ENCODE peak calls at places on chromosomes 4 and X, in six cellular contexts. T is hepatocyte, O is OCI-LY7, C is colonic mucosa, K is HCT116, G is gastrocnemius medialis. V is an unnamed sample. For H3K9me3, the result is how much of the 10 kb centered on the place peaks cover.

GRCh38 chrX:3651272-3651671 is 62.2 kb downstream of the PRKX start:
- DNase-seq in T (peak), O (peak), C (no peak), K (peak), G (no peak), V (no peak)

GRCh38 chrX:49246541-49246940 is 11.3 kb downstream of the CCDC22 start:
- DNase-seq in T (no peak), O (no peak), C (no peak), K (no peak), G (no peak), V (no peak)

GRCh38 chrX:109310031-109310430 is 171.9 kb downstream of the GUCY2F start:
- DNase-seq in T (no peak), O (no peak), C (no peak), K (no peak), G (no peak), V (no peak)

GRCh38 chr4:40453912-40454311 is 118.8 kb downstream of the CHRNA9 start:
- DNase-seq in T (no peak), O (no peak), C (no peak), K (no peak), G (no peak), V (no peak)

GRCh38 chr4:95547708-95548471 is 883 bp downstream of the UNC5C start:
- DNase-seq in T (peak), O (no peak), C (peak), K (no peak), G (no peak), V (no peak)

GRCh38 chr4:157220026-157220881 is at the start of gene GRIA2:
- DNase-seq in T (peak), O (no peak), C (no peak), K (no peak), G (no peak), V (no peak)

GRCh38 chrX:108270739-108271396 is 167.4 kb downstream of the COL4A6 start:
- DNase-seq in T (peak), O (no peak), C (no peak), K (no peak), G (no peak), V (no peak)

GRCh38 chrX:15931362-15931761 is 76.7 kb upstream of the AP1S2 start:
- DNase-seq in T (no peak), O (peak), C (no peak), K (no peak), G (no peak), V (no peak)

GRCh38 chr4:54937501-54937900 is 187.9 kb downstream of the KDR start:
- DNase-seq in T (peak), O (no peak), C (no peak), K (no peak), G (no peak), V (no peak)

GRCh38 chrX:129720741-129721140 is 18.0 kb upstream of the XPNPEP2 start:
- DNase-seq in T (no peak), O (no peak), C (no peak), K (no peak), G (no peak), V (no peak)

GRCh38 chrX:96102997-96103396 is 581.6 kb upstream of the DIAPH2 start:
- DNase-seq in T (no peak), O (no peak), C (no peak), K (no peak), G (no peak), V (no peak)

GRCh38 chrX:349196-349595 is 30.6 kb upstream of the GTPBP6 start:
- DNase-seq in T (no peak), O (no peak), C (no peak), K (no peak), G (no peak), V (no peak)

GRCh38 chrX:11296051-11296450 is 2.8 kb downstream of the AMELX start:
- DNase-seq in T (no peak), O (no peak), C (no peak), K (no peak), G (no peak), V (no peak)

GRCh38 chr4:81632581-81633247 is 161.0 kb upstream of the RASGEF1B start:
- DNase-seq in T (no peak), O (no peak), C (no peak), K (no peak), G (no peak), V (no peak)

GRCh38 chr4:5460106-5460801 is 248.1 kb downstream of the EVC2 start:
- DNase-seq in T (peak), O (peak), C (no peak), K (peak), G (no peak), V (no peak)

GRCh38 chrX:747176-747575 is 116.6 kb downstream of the SHOX start:
- DNase-seq in T (no peak), O (no peak), C (no peak), K (no peak), G (no peak), V (no peak)

GRCh38 chr4:74635074-74635473 is 159.2 kb downstream of the BTC start:
- DNase-seq in T (no peak), O (no peak), C (no peak), K (peak), G (no peak), V (no peak)

GRCh38 chr4:40283968-40284367 is 51.2 kb upstream of the CHRNA9 start:
- DNase-seq in T (no peak), O (peak), C (no peak), K (peak), G (no peak), V (peak)

GRCh38 chr4:183444953-183445543 is 612 bp downstream of the CDKN2AIP start:
- DNase-seq in T (no peak), O (peak), C (peak), K (no peak), G (peak), V (no peak)

GRCh38 chrX:47863187-47863586 is 26.5 kb downstream of the ZNF81 start:
- DNase-seq in T (no peak), O (no peak), C (no peak), K (no peak), G (no peak), V (no peak)

GRCh38 chr4:3716876-3717235 is 49.3 kb upstream of the ADRA2C start:
- DNase-seq in T (no peak), O (no peak), C (no peak), K (no peak), G (no peak), V (no peak)

GRCh38 chr4:56028165-56028564 is 79.4 kb downstream of the CEP135 start:
- DNase-seq in T (no peak), O (no peak), C (no peak), K (no peak), G (no peak), V (no peak)

GRCh38 chr4:148026022-148026421 is 294.1 kb downstream of the ARHGAP10 start:
- DNase-seq in T (no peak), O (no peak), C (no peak), K (no peak), G (no peak), V (no peak)

GRCh38 chr4:47839259-47839658 is 1.4 kb upstream of the CORIN start:
- DNase-seq in T (peak), O (peak), C (no peak), K (no peak), G (no peak), V (no peak)

GRCh38 chr4:76570141-76570989 is 135.3 kb downstream of the SHROOM3 start:
- DNase-seq in T (peak), O (no peak), C (no peak), K (no peak), G (no peak), V (no peak)

GRCh38 chr4:80788798-80789197 is 241.7 kb upstream of the BMP3 start:
- DNase-seq in T (peak), O (peak), C (no peak), K (no peak), G (no peak), V (no peak)

GRCh38 chr4:24973471-24974251 is 57.1 kb downstream of the LGI2 start:
- DNase-seq in T (peak), O (no peak), C (peak), K (no peak), G (no peak), V (no peak)

GRCh38 chr4:182141046-182141445 is 102.2 kb upstream of the TENM3 start:
- DNase-seq in T (peak), O (no peak), C (no peak), K (no peak), G (no peak), V (no peak)

GRCh38 chrX:112636951-112637541 is 42.7 kb downstream of the LHFPL1 start:
- DNase-seq in T (no peak), O (no peak), C (no peak), K (no peak), G (no peak), V (no peak)

GRCh38 chr4:44446801-44447562 is 1.6 kb downstream of the KCTD8 start:
- DNase-seq in T (peak), O (no peak), C (peak), K (no peak), G (no peak), V (no peak)

GRCh38 chrX:150849486-150849885 is 49.0 kb downstream of the CD99L2 start:
- DNase-seq in T (no peak), O (no peak), C (no peak), K (no peak), G (no peak), V (no peak)

GRCh38 chr4:7855731-7856130 is 83.9 kb downstream of the AFAP1 start:
- DNase-seq in T (no peak), O (no peak), C (no peak), K (no peak), G (no peak), V (no peak)

GRCh38 chr4:156725257-156725656 is 246.3 kb downstream of the PDGFC start:
- DNase-seq in T (no peak), O (no peak), C (no peak), K (no peak), G (no peak), V (no peak)

GRCh38 chrX:81202413-81202794 is 502 bp downstream of the SH3BGRL start:
- DNase-seq in T (no peak), O (no peak), C (no peak), K (no peak), G (no peak), V (peak)

GRCh38 chrX:64975989-64976672 is at the start of gene ZC4H2:
- DNase-seq in T (peak), O (peak), C (peak), K (peak), G (peak), V (peak)

GRCh38 chrX:118346258-118347094 is 570 bp downstream of the WDR44 start:
- DNase-seq in T (peak), O (peak), C (peak), K (no peak), G (peak), V (peak)

GRCh38 chr4:153159728-153160221 is 44.5 kb upstream of the TRIM2 start:
- DNase-seq in T (no peak), O (no peak), C (no peak), K (no peak), G (no peak), V (no peak)

GRCh38 chr4:10201356-10202223 is 85.0 kb upstream of the WDR1 start:
- DNase-seq in T (no peak), O (no peak), C (no peak), K (no peak), G (no peak), V (no peak)
- H3K27ac ChIP-seq in T (no peak), O (no peak), C (no peak), K (no peak), G (no peak), V (no peak)

GRCh38 chrX:77510007-77510406 is 62.8 kb downstream of the FGF16 start:
- DNase-seq in T (no peak), O (no peak), C (no peak), K (no peak), G (no peak), V (no peak)
- H3K9me3 ChIP-seq in T (under half), O (under half), C (under half), K (under half), G (under half), V (under half)

GRCh38 chr4:139834210-139834609 is 168.6 kb downstream of the MGST2 start:
- DNase-seq in T (no peak), O (no peak), C (no peak), K (no peak), G (no peak), V (no peak)
- H3K27ac ChIP-seq in T (no peak), O (no peak), C (no peak), K (no peak), G (no peak), V (no peak)

DNA sequence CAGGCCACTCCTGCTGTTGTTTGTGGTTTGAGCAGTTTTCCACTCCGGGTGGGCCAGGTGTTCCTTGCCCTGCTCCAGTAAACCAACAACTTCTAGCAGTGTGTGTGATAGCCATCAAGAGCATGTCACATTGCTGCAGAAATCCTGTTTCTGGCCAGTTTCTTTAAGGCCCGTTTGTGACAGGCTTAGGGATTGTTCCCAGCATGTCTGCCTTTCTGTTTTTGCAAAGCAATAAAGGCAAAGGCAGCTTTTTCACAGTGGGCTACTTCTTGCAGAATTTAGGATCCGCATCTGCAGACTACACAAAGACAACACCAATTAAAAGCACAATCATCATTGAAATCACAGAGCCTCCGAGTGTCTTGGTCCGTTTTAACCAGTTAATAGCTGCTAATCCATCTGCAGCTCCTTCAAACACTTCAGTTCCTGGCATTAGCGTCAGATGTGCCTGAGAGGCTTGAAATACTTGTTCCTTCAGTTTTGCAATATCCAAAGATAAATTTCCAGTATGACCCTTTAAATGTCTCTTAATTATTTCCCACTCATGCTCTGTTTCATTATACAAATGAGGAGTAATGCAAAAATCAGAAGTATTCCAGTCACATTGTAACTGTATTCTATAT is 65.1 kb downstream of the ADAM29 start:
- DNase-seq in T (no peak), O (peak), C (no peak), K (no peak), G (no peak), V (no peak)
- H3K9me3 ChIP-seq in T (under half), O (under half), C (under half), K (under half), G (under half), V (under half)

GRCh38 chr4:108646706-108647105 is 3.7 kb upstream of the OSTC start:
- DNase-seq in T (no peak), O (no peak), C (no peak), K (no peak), G (no peak), V (no peak)

GRCh38 chr4:108651068-108651794 is 832 bp downstream of the OSTC start:
- DNase-seq in T (peak), O (peak), C (no peak), K (no peak), G (no peak), V (no peak)

GRCh38 chr4:108649863-108650211 is 562 bp upstream of the OSTC start:
- DNase-seq in T (no peak), O (no peak), C (no peak), K (no peak), G (no peak), V (no peak)

DNA sequence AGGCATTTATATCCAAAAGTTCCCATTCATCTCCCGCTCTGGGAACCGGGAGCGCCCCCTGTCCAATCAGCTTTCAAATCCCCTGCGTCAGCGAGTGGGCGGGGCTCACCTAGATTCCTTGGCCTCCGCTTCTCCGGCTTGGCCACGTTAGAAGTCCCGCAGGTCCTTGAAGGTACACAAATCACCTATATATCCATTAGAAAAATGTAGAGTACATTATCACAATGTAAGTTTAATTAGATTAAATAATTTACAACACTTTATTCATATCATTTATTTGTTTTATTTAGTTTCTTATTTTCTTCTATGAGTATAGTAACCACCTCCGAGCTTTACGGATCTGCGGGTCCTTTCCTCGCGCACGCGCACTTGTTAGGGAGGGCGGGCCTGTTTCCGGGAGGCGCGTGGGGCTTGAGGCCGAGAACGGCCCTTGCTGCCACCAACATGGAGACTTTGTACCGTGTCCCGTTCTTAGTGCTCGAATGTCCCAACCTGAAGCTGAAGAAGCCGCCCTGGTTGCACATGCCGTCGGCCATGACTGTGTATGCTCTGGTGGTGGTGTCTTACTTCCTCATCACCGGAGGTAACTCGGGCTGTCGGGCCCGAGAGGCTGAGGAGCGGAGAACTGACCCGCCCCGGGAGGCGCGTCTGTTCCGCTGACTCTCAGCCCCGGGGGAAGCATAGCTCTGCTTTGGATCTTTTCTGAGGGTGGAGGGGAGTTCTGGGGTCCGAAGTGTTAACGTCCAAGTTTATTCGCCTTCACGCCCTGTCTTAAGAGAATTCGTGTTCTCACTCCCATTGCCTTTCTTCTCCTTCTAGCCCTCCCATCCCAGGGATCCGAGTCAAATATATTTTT is at the start of gene OSTC:
- DNase-seq in T (peak), O (peak), C (peak), K (peak), G (peak), V (peak)
- H3K27ac ChIP-seq in T (peak), O (peak), C (peak), K (peak), G (peak), V (peak)

DNA sequence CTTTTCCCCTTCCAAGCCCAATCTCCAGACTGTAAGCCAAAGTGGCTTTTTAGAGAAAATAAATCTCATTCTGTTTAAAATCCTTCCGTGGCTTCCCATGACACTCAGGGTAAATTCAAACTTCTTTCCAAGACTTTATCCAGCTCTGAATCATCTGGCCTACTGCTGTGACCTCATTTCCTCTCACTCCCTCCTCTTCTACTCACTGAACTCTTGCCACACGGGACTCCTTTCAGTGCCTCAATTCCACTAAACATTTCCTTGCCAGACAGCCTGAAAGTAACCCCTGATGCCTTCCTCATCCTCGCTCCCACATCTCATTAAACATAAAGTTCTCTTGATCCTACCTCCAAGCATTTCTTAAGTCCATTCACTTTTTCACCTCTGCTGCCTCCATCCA is 27.8 kb upstream of the RNF128 start:
- DNase-seq in T (no peak), O (no peak), C (no peak), K (no peak), G (no peak), V (no peak)
- H3K9me3 ChIP-seq in T (under half), O (under half), C (under half), K (under half), G (under half), V (under half)

DNA sequence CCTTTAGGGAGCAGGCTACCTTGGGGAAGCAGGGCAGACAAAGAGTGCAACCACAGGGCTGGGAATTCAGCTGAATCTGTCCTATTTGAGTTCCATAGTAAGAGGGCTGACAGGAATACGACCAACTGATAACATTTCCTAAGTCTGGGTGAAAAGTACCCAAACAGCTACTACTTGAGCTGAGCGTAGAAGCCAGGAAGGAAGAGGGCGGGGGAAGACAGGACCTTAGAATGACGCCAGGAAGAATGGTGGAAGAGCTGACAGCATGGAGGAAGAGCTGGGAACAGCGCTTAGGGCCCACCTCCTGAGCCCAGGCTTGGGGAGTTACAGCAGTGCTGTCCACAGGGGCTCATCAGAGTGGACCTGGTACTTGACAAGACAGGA is 14.4 kb downstream of the MECP2 start:
- DNase-seq in T (no peak), O (no peak), C (no peak), K (no peak), G (no peak), V (no peak)
- H3K27ac ChIP-seq in T (peak), O (no peak), C (no peak), K (no peak), G (peak), V (peak)

DNA sequence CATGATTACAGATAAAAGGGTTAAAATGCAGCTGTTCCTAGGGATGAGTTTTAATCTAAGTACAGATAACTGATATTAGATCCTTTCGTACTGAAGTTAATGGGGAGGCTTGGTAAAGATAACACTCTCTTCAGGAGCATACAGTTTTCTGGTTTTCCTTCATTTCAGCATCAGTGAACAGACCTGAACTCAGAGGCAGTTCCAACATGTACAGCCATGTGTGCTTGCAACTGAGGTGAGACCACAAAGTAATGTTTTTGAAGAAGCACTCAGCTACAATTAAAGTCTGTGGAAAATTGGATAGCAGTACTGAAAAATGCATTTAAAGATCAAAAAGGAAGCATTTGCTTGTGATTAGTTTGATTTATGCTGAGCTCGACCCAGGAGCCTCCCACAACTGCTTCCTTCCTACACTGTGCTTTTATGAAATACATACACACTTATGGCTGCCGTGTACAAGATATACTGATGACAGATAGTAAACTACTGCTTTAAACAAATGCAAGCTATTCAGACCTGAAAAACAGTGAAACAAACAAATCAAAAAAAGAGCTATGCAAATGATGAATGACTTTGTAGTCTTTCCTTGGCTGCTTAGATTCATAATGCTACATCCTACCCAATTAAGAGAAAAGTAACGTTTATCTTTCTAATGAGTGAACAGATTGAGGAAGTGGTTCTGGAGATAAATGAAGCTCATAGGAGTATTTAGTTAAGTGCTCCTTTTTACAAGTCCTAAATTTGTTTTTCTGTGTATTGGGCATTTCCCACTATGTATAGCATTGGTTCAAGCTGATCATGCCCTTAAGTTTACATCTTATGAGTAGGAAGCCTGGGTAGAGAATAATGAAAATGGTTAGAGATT is 68.4 kb downstream of the PDLIM5 start:
- DNase-seq in T (no peak), O (no peak), C (no peak), K (no peak), G (no peak), V (no peak)
- H3K9me3 ChIP-seq in T (under half), O (under half), C (under half), K (under half), G (under half), V (under half)

V was measured in naive thymus-derived CD4-positive, alpha-beta T cell.